ENCODE peak calls at places on chromosomes 3 and 15, in six cellular contexts. K is CD4-positive, alpha-beta T cell; M is iris pigment epithelial cell; R is memory B cell; E is stimulated activated CD4-positive, alpha-beta T cell treated with anti-CD3 and anti-CD28 coated beads, Interleukin-1b, Interleukin-23, amount 100 ng/mL, for 48 hours; Z is body of pancreas. J is an unnamed sample.

GRCh38 chr3:45978348-45978747 is 17.3 kb downstream of the FYCO1 start:
- DNase-seq in K (peak; percentile 35), M (no peak), R (no peak), E (peak; percentile 78), Z (peak; percentile 91), J (no peak)

GRCh38 chr3:65539620-65540019 is 499.1 kb downstream of the MAGI1 start:
- DNase-seq in K (no peak), M (no peak), R (no peak), E (no peak), Z (no peak), J (no peak)

GRCh38 chr3:78734048-78734637 is 1033.7 kb downstream of the ROBO1 start:
- DNase-seq in K (no peak), M (peak; percentile 82), R (no peak), E (no peak), Z (no peak), J (no peak)

GRCh38 chr15:37576952-37577351 is 357.5 kb upstream of the TMCO5A start:
- DNase-seq in K (no peak), M (no peak), R (no peak), E (no peak), Z (no peak), J (no peak)

GRCh38 chr3:108404409-108404808 is 106.0 kb downstream of the MYH15 start:
- DNase-seq in K (no peak), M (peak; percentile 22), R (no peak), E (no peak), Z (no peak), J (no peak)

GRCh38 chr15:83092309-83092976 is 15.0 kb upstream of the TM6SF1 start:
- DNase-seq in K (no peak), M (peak; percentile 91), R (no peak), E (no peak), Z (peak; percentile 25), J (no peak)

GRCh38 chr3:166187237-166187636 is 350.0 kb upstream of the BCHE start:
- DNase-seq in K (no peak), M (no peak), R (no peak), E (no peak), Z (no peak), J (no peak)

GRCh38 chr3:134373278-134373941 is 837 bp downstream of the AMOTL2 start:
- DNase-seq in K (no peak), M (peak; percentile 92), R (no peak), E (no peak), Z (peak; percentile 88), J (no peak)

GRCh38 chr3:59704292-59704691 is 654.5 kb upstream of the CFAP20DC start:
- DNase-seq in K (no peak), M (no peak), R (no peak), E (no peak), Z (no peak), J (no peak)

GRCh38 chr3:106830334-106830733 is 546.9 kb upstream of the CCDC54 start:
- DNase-seq in K (no peak), M (no peak), R (no peak), E (no peak), Z (no peak), J (no peak)

GRCh38 chr15:39845582-39845981 is 62.9 kb upstream of the FSIP1 start:
- DNase-seq in K (no peak), M (no peak), R (no peak), E (no peak), Z (no peak), J (no peak)

GRCh38 chr15:76991741-76992645 is 2.9 kb upstream of the PSTPIP1 start:
- DNase-seq in K (no peak), M (no peak), R (no peak), E (no peak), Z (no peak), J (no peak)

GRCh38 chr3:58585005-58585786 is 8.0 kb upstream of the FAM107A start:
- DNase-seq in K (peak; percentile 42), M (peak; percentile 66), R (peak; percentile 44), E (peak; percentile 60), Z (peak; percentile 83), J (peak; percentile 46)

GRCh38 chr3:175260145-175260794 is 401.1 kb downstream of the NAALADL2 start:
- DNase-seq in K (no peak), M (peak; percentile 76), R (no peak), E (no peak), Z (no peak), J (no peak)

GRCh38 chr3:182220013-182220412 is 508.3 kb downstream of the SOX2 start:
- DNase-seq in K (no peak), M (no peak), R (no peak), E (no peak), Z (no peak), J (no peak)

GRCh38 chr3:52077376-52077775 is 21.0 kb upstream of the DUSP7 start:
- DNase-seq in K (no peak), M (no peak), R (no peak), E (no peak), Z (no peak), J (no peak)

GRCh38 chr15:60713096-60714084 is 234.4 kb upstream of the ICE2 start:
- DNase-seq in K (no peak), M (peak; percentile 56), R (no peak), E (no peak), Z (no peak), J (no peak)

GRCh38 chr3:64188810-64189560 is 36.3 kb downstream of the PRICKLE2 start:
- DNase-seq in K (no peak), M (peak; percentile 93), R (no peak), E (no peak), Z (peak; percentile 19), J (no peak)

GRCh38 chr3:4708230-4708629 is 215.1 kb downstream of the ITPR1 start:
- DNase-seq in K (no peak), M (peak; percentile 24), R (no peak), E (no peak), Z (no peak), J (no peak)

GRCh38 chr3:17412950-17413530 is 329.4 kb downstream of the TBC1D5 start:
- DNase-seq in K (no peak), M (peak; percentile 63), R (no peak), E (no peak), Z (no peak), J (no peak)

GRCh38 chr3:31167666-31168065 is 273.2 kb upstream of the GADL1 start:
- DNase-seq in K (no peak), M (peak; percentile 75), R (no peak), E (no peak), Z (no peak), J (no peak)

GRCh38 chr3:126114406-126115386 is 30.8 kb upstream of the SLC41A3 start:
- DNase-seq in K (no peak), M (no peak), R (no peak), E (no peak), Z (no peak), J (no peak)

GRCh38 chr15:99707481-99708270 is 25.6 kb downstream of the LYSMD4 start:
- DNase-seq in K (no peak), M (peak; percentile 74), R (no peak), E (peak; percentile 52), Z (no peak), J (no peak)

GRCh38 chr3:64187065-64187959 is 38.0 kb downstream of the PRICKLE2 start:
- DNase-seq in K (no peak), M (peak; percentile 98), R (no peak), E (no peak), Z (peak; percentile 88), J (no peak)

GRCh38 chr3:123270818-123271217 is 69.1 kb downstream of the SEC22A start:
- DNase-seq in K (no peak), M (no peak), R (no peak), E (no peak), Z (no peak), J (no peak)

GRCh38 chr15:82999426-82999825 is 12.0 kb downstream of the C15orf40 start:
- DNase-seq in K (no peak), M (no peak), R (no peak), E (no peak), Z (no peak), J (no peak)

GRCh38 chr3:90091557-90091956 is 984.1 kb downstream of the EPHA3 start:
- DNase-seq in K (no peak), M (peak; percentile 22), R (no peak), E (no peak), Z (peak; percentile 6), J (no peak)

GRCh38 chr3:97927699-97928098 is 44.5 kb downstream of the RIOX2 start:
- DNase-seq in K (no peak), M (peak; percentile 65), R (no peak), E (no peak), Z (no peak), J (no peak)

GRCh38 chr15:62766599-62766998 is 275.9 kb upstream of the TPM1 start:
- DNase-seq in K (no peak), M (no peak), R (no peak), E (no peak), Z (no peak), J (no peak)

GRCh38 chr15:39621961-39622360 is 41.1 kb downstream of the THBS1 start:
- DNase-seq in K (no peak), M (no peak), R (no peak), E (no peak), Z (no peak), J (no peak)

GRCh38 chr3:129160891-129161859 is at the start of gene ISY1:
- DNase-seq in K (peak; percentile 81), M (peak; percentile 96), R (peak; percentile 81), E (peak; percentile 91), Z (peak; percentile 91), J (peak; percentile 79)

GRCh38 chr3:105715372-105715771 is 153.4 kb downstream of the CBLB start:
- DNase-seq in K (no peak), M (peak; percentile 88), R (no peak), E (no peak), Z (no peak), J (no peak)

GRCh38 chr15:98845138-98845884 is 162.3 kb downstream of the PGPEP1L start:
- DNase-seq in K (no peak), M (peak; percentile 43), R (no peak), E (no peak), Z (no peak), J (no peak)

J was measured in natural killer cell.